ENCODE peak calls at places on chromosomes 6 and 20, in five cellular contexts. One of them, this sample, is unnamed.

GRCh38 chr6:13535306-13535705 is 39.1 kb upstream of the SIRT5 start:
- DNase-seq in heart left ventricle: no peak
- DNase-seq in H9: no peak
- DNase-seq in mucosa of descending colon: no peak
- DNase-seq in dorsolateral prefrontal cortex: no peak
- DNase-seq in this sample: no peak

GRCh38 chr6:11718461-11718860 is 60.1 kb downstream of the ADTRP start:
- DNase-seq in heart left ventricle: no peak
- DNase-seq in H9: no peak
- DNase-seq in mucosa of descending colon: no peak
- DNase-seq in dorsolateral prefrontal cortex: no peak
- DNase-seq in this sample: no peak

GRCh38 chr20:62661647-62662046 is 19.3 kb downstream of the SLCO4A1 start:
- DNase-seq in heart left ventricle: no peak
- DNase-seq in H9: no peak
- DNase-seq in mucosa of descending colon: no peak
- DNase-seq in dorsolateral prefrontal cortex: no peak
- DNase-seq in this sample: no peak

GRCh38 chr20:10536531-10536930 is 101.4 kb downstream of the SLX4IP start:
- DNase-seq in heart left ventricle: no peak
- DNase-seq in H9: peak
- DNase-seq in mucosa of descending colon: peak
- DNase-seq in dorsolateral prefrontal cortex: no peak
- DNase-seq in this sample: no peak

GRCh38 chr6:129955584-129955983 is 62.8 kb upstream of the L3MBTL3 start:
- DNase-seq in heart left ventricle: no peak
- DNase-seq in H9: no peak
- DNase-seq in mucosa of descending colon: no peak
- DNase-seq in dorsolateral prefrontal cortex: no peak
- DNase-seq in this sample: no peak

GRCh38 chr6:127641905-127642304 is 64.9 kb downstream of the C6orf58 start:
- DNase-seq in heart left ventricle: no peak
- DNase-seq in H9: peak
- DNase-seq in mucosa of descending colon: peak
- DNase-seq in dorsolateral prefrontal cortex: no peak
- DNase-seq in this sample: peak

GRCh38 chr6:31978831-31979230 is 3.0 kb upstream of the C4A start:
- DNase-seq in heart left ventricle: no peak
- DNase-seq in H9: peak
- DNase-seq in mucosa of descending colon: no peak
- DNase-seq in dorsolateral prefrontal cortex: no peak
- DNase-seq in this sample: no peak

GRCh38 chr20:49607568-49607967 is 39.6 kb upstream of the PTGIS start:
- DNase-seq in heart left ventricle: no peak
- DNase-seq in H9: no peak
- DNase-seq in mucosa of descending colon: no peak
- DNase-seq in dorsolateral prefrontal cortex: no peak
- DNase-seq in this sample: no peak

GRCh38 chr20:13670160-13670559 is 31.4 kb upstream of the TASP1 start:
- DNase-seq in heart left ventricle: no peak
- DNase-seq in H9: no peak
- DNase-seq in mucosa of descending colon: no peak
- DNase-seq in dorsolateral prefrontal cortex: no peak
- DNase-seq in this sample: no peak

GRCh38 chr6:107113460-107114212 is 1.7 kb downstream of the BEND3 start:
- DNase-seq in heart left ventricle: no peak
- DNase-seq in H9: no peak
- DNase-seq in mucosa of descending colon: peak
- DNase-seq in dorsolateral prefrontal cortex: peak
- DNase-seq in this sample: no peak

GRCh38 chr20:62642666-62643520 is 590 bp downstream of the SLCO4A1 start:
- DNase-seq in heart left ventricle: no peak
- DNase-seq in H9: peak
- DNase-seq in mucosa of descending colon: peak
- DNase-seq in dorsolateral prefrontal cortex: no peak
- DNase-seq in this sample: peak

GRCh38 chr6:119285908-119286625 is 63.5 kb downstream of the MAN1A1 start:
- DNase-seq in heart left ventricle: no peak
- DNase-seq in H9: no peak
- DNase-seq in mucosa of descending colon: no peak
- DNase-seq in dorsolateral prefrontal cortex: no peak
- DNase-seq in this sample: no peak

GRCh38 chr6:134506162-134506561 is 188.2 kb upstream of the SGK1 start:
- DNase-seq in heart left ventricle: no peak
- DNase-seq in H9: no peak
- DNase-seq in mucosa of descending colon: no peak
- DNase-seq in dorsolateral prefrontal cortex: no peak
- DNase-seq in this sample: no peak

GRCh38 chr6:166940643-166941068 is 15.7 kb downstream of the RNASET2 start:
- DNase-seq in heart left ventricle: no peak
- DNase-seq in H9: no peak
- DNase-seq in mucosa of descending colon: no peak
- DNase-seq in dorsolateral prefrontal cortex: no peak
- DNase-seq in this sample: no peak

GRCh38 chr6:169921227-169921626 is 169.8 kb downstream of the ERMARD start:
- DNase-seq in heart left ventricle: no peak
- DNase-seq in H9: no peak
- DNase-seq in mucosa of descending colon: no peak
- DNase-seq in dorsolateral prefrontal cortex: no peak
- DNase-seq in this sample: no peak

GRCh38 chr6:130981409-130981808 is 81.6 kb downstream of the EPB41L2 start:
- DNase-seq in heart left ventricle: no peak
- DNase-seq in H9: no peak
- DNase-seq in mucosa of descending colon: peak
- DNase-seq in dorsolateral prefrontal cortex: no peak
- DNase-seq in this sample: no peak

GRCh38 chr20:13009682-13010406 is 1.1 kb downstream of the SPTLC3 start:
- DNase-seq in heart left ventricle: no peak
- DNase-seq in H9: no peak
- DNase-seq in mucosa of descending colon: peak
- DNase-seq in dorsolateral prefrontal cortex: peak
- DNase-seq in this sample: peak

GRCh38 chr6:159257846-159258245 is 88.6 kb downstream of the FNDC1 start:
- DNase-seq in heart left ventricle: no peak
- DNase-seq in H9: no peak
- DNase-seq in mucosa of descending colon: no peak
- DNase-seq in dorsolateral prefrontal cortex: no peak
- DNase-seq in this sample: no peak

GRCh38 chr6:148520109-148520841 is 177.6 kb downstream of the SASH1 start:
- DNase-seq in heart left ventricle: peak
- DNase-seq in H9: no peak
- DNase-seq in mucosa of descending colon: no peak
- DNase-seq in dorsolateral prefrontal cortex: no peak
- DNase-seq in this sample: peak

GRCh38 chr6:35275417-35275816 is 15.9 kb downstream of the ZNF76 start:
- DNase-seq in heart left ventricle: no peak
- DNase-seq in H9: no peak
- DNase-seq in mucosa of descending colon: no peak
- DNase-seq in dorsolateral prefrontal cortex: no peak
- DNase-seq in this sample: no peak

GRCh38 chr20:43534016-43534415 is 24.8 kb upstream of the SGK2 start:
- DNase-seq in heart left ventricle: no peak
- DNase-seq in H9: no peak
- DNase-seq in mucosa of descending colon: no peak
- DNase-seq in dorsolateral prefrontal cortex: no peak
- DNase-seq in this sample: no peak

GRCh38 chr6:116083052-116083451 is 17.6 kb upstream of the NT5DC1 start:
- DNase-seq in heart left ventricle: no peak
- DNase-seq in H9: no peak
- DNase-seq in mucosa of descending colon: no peak
- DNase-seq in dorsolateral prefrontal cortex: no peak
- DNase-seq in this sample: no peak

GRCh38 chr6:133512410-133513016 is 271.4 kb downstream of the EYA4 start:
- DNase-seq in heart left ventricle: no peak
- DNase-seq in H9: peak
- DNase-seq in mucosa of descending colon: peak
- DNase-seq in dorsolateral prefrontal cortex: peak
- DNase-seq in this sample: peak

GRCh38 chr20:37526839-37527637 is 638 bp downstream of the BLCAP start:
- DNase-seq in heart left ventricle: no peak
- DNase-seq in H9: no peak
- DNase-seq in mucosa of descending colon: peak
- DNase-seq in dorsolateral prefrontal cortex: no peak
- DNase-seq in this sample: peak

GRCh38 chr20:34524426-34524825 is 8.2 kb downstream of the DYNLRB1 start:
- DNase-seq in heart left ventricle: no peak
- DNase-seq in H9: no peak
- DNase-seq in mucosa of descending colon: no peak
- DNase-seq in dorsolateral prefrontal cortex: no peak
- DNase-seq in this sample: no peak

GRCh38 chr20:14062171-14062570 is 66.9 kb downstream of the MACROD2 start:
- DNase-seq in heart left ventricle: no peak
- DNase-seq in H9: no peak
- DNase-seq in mucosa of descending colon: no peak
- DNase-seq in dorsolateral prefrontal cortex: no peak
- DNase-seq in this sample: no peak

GRCh38 chr20:38805958-38806854 is 709 bp downstream of the PPP1R16B start:
- DNase-seq in heart left ventricle: peak
- DNase-seq in H9: no peak
- DNase-seq in mucosa of descending colon: peak
- DNase-seq in dorsolateral prefrontal cortex: no peak
- DNase-seq in this sample: peak

GRCh38 chr6:8435845-8436168 is 462 bp upstream of the SLC35B3 start:
- DNase-seq in heart left ventricle: no peak
- DNase-seq in H9: no peak
- DNase-seq in mucosa of descending colon: no peak
- DNase-seq in dorsolateral prefrontal cortex: no peak
- DNase-seq in this sample: no peak

GRCh38 chr6:18503588-18504231 is 116.6 kb downstream of the RNF144B start:
- DNase-seq in heart left ventricle: no peak
- DNase-seq in H9: peak
- DNase-seq in mucosa of descending colon: peak
- DNase-seq in dorsolateral prefrontal cortex: peak
- DNase-seq in this sample: peak

DNA sequence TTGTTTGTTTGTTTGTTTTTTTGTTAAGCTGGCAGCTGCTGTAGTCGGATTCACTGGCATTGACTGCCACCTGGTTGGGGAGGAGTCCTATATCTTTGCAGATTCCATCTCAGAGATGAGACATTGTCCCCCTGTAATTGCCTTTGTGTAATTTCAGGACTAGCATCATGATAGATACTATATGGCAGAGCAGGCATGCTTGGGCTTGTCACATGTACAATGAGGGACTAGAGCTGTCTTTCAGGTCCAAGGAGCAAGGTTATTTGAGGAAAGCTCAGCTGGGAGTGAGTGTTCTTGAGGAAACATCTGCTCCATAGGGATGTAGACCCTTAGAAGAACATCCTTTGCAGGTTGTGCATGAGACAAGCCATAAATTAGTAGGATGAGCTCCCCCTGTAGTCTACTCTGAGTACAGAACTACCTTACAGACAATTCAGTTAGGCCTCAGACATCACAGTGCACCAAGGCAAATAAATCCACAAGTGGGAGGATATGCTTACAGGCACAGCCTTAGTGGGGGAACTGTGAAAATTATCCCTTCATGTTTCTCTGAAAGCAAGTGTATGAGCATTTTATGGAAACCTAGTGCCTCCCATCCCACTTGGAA is 62.1 kb downstream of the BMP2 start:
- DNase-seq in heart left ventricle: no peak
- DNase-seq in H9: no peak
- DNase-seq in mucosa of descending colon: no peak
- DNase-seq in dorsolateral prefrontal cortex: no peak
- DNase-seq in this sample: no peak
- TF ChIP-seq CTCF in heart left ventricle: peak
- TF ChIP-seq CTCF in H9: peak
- TF ChIP-seq CTCF in mucosa of descending colon: no peak
- TF ChIP-seq CTCF in dorsolateral prefrontal cortex: no peak
- TF ChIP-seq CTCF in this sample: no peak

GRCh38 chr6:22413681-22414305 is 117.0 kb upstream of the PRL start:
- DNase-seq in heart left ventricle: no peak
- DNase-seq in H9: no peak
- DNase-seq in mucosa of descending colon: no peak
- DNase-seq in dorsolateral prefrontal cortex: no peak
- DNase-seq in this sample: no peak
- TF ChIP-seq CTCF in heart left ventricle: no peak
- TF ChIP-seq CTCF in H9: peak
- TF ChIP-seq CTCF in mucosa of descending colon: no peak
- TF ChIP-seq CTCF in dorsolateral prefrontal cortex: no peak
- TF ChIP-seq CTCF in this sample: no peak

GRCh38 chr20:51577432-51578144 is 35.1 kb upstream of the NFATC2 start:
- DNase-seq in heart left ventricle: no peak
- DNase-seq in H9: no peak
- DNase-seq in mucosa of descending colon: no peak
- DNase-seq in dorsolateral prefrontal cortex: no peak
- DNase-seq in this sample: no peak

GRCh38 chr20:51573576-51574243 is 31.2 kb upstream of the NFATC2 start:
- DNase-seq in heart left ventricle: no peak
- DNase-seq in H9: no peak
- DNase-seq in mucosa of descending colon: no peak
- DNase-seq in dorsolateral prefrontal cortex: no peak
- DNase-seq in this sample: no peak

GRCh38 chr20:51571470-51571794 is 28.9 kb upstream of the NFATC2 start:
- DNase-seq in heart left ventricle: no peak
- DNase-seq in H9: no peak
- DNase-seq in mucosa of descending colon: no peak
- DNase-seq in dorsolateral prefrontal cortex: no peak
- DNase-seq in this sample: no peak

GRCh38 chr20:51575486-51575885 is 33.0 kb upstream of the NFATC2 start:
- DNase-seq in heart left ventricle: no peak
- DNase-seq in H9: no peak
- DNase-seq in mucosa of descending colon: no peak
- DNase-seq in dorsolateral prefrontal cortex: no peak
- DNase-seq in this sample: no peak

DNA sequence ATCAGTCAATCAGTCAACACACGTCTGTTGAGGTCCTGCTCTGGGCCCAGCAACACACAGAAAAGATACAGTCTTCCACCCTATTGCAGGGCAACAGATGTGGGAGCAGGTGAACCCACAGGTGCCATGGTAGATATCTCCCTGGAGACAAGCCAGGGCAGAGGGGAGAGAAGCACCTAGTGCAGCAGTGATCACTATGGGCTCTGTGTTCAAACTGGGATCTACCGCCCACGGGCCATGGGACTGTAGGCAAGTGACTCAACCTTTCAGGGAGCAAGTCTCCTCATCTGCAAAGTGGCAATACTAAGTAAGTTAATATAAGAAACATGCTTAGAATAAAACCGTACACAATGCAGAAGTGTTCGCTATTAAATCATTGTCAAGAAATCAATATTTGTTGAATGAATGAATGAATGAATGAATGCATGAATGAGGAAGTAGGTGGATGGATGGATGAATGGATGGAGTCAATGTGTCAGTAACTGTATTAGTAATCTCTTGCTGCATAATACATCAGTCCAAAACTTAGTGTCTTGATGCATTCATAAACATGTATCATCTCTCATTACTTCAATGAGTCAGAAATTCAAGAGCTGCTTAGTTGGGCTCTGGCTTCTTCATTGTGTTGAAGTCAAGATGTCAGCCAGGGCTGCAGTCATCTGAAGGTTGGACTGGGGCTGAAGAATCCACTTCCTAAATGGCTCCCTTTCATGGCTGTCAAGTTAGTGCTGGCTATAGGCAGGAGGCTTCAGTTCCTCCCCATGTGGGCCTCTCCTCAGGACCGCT is 31.9 kb upstream of the NFATC2 start:
- DNase-seq in heart left ventricle: no peak
- DNase-seq in H9: no peak
- DNase-seq in mucosa of descending colon: no peak
- DNase-seq in dorsolateral prefrontal cortex: no peak
- DNase-seq in this sample: no peak
- TF ChIP-seq CTCF in heart left ventricle: no peak
- TF ChIP-seq CTCF in H9: no peak
- TF ChIP-seq CTCF in mucosa of descending colon: no peak
- TF ChIP-seq CTCF in dorsolateral prefrontal cortex: no peak
- TF ChIP-seq CTCF in this sample: no peak

GRCh38 chr6:101226677-101227135 is 166.8 kb upstream of the GRIK2 start:
- DNase-seq in heart left ventricle: no peak
- DNase-seq in H9: peak
- DNase-seq in mucosa of descending colon: peak
- DNase-seq in dorsolateral prefrontal cortex: no peak
- DNase-seq in this sample: peak
- TF ChIP-seq CTCF in heart left ventricle: peak
- TF ChIP-seq CTCF in H9: peak
- TF ChIP-seq CTCF in mucosa of descending colon: no peak
- TF ChIP-seq CTCF in dorsolateral prefrontal cortex: no peak
- TF ChIP-seq CTCF in this sample: peak

This sample was measured in GM20000.